ENCODE peak calls at places on chromosomes 2 and 18, in six cellular contexts. Q is iris pigment epithelial cell, S is RWPE2, G is Ammon's horn, F is Kasumi-1, U is left ventricle myocardium superior. Z is an unnamed sample.

GRCh38 chr2:240624950-240625621 is at the start of gene GPR35:
- DNase-seq in Q (peak), S (peak), G (peak), F (peak), U (peak), Z (peak)

GRCh38 chr2:69168144-69168813 is 155.3 kb downstream of the ANTXR1 start:
- DNase-seq in Q (no peak), S (no peak), G (no peak), F (no peak), U (no peak), Z (no peak)

GRCh38 chr18:6842081-6842480 is 112.6 kb downstream of the ARHGAP28 start:
- DNase-seq in Q (no peak), S (no peak), G (no peak), F (no peak), U (no peak), Z (no peak)

GRCh38 chr2:241948901-241949735 is 79.6 kb downstream of the RTP5 start:
- DNase-seq in Q (no peak), S (peak), G (no peak), F (no peak), U (no peak), Z (no peak)

GRCh38 chr2:233650981-233651380 is 14.7 kb downstream of the UGT1A10 start:
- DNase-seq in Q (no peak), S (no peak), G (no peak), F (no peak), U (no peak), Z (no peak)

GRCh38 chr2:130954873-130955272 is 118.2 kb downstream of the ARHGEF4 start:
- DNase-seq in Q (no peak), S (no peak), G (no peak), F (no peak), U (no peak), Z (no peak)

GRCh38 chr2:164992818-164993217 is 37.5 kb upstream of the SLC38A11 start:
- DNase-seq in Q (peak), S (no peak), G (peak), F (peak), U (no peak), Z (peak)

GRCh38 chr2:60516383-60516811 is 37.1 kb downstream of the BCL11A start:
- DNase-seq in Q (peak), S (no peak), G (no peak), F (no peak), U (no peak), Z (no peak)

GRCh38 chr2:9565436-9566153 is 10.0 kb upstream of the ADAM17 start:
- DNase-seq in Q (peak), S (peak), G (peak), F (no peak), U (peak), Z (no peak)

GRCh38 chr2:30318987-30319782 is 87.9 kb downstream of the LBH start:
- DNase-seq in Q (no peak), S (no peak), G (no peak), F (no peak), U (no peak), Z (no peak)

Z was measured in T-helper 9 cell.